ENCODE peak calls at places on chromosomes 7 and 10, in five cellular contexts. G, P, F, U and W are unnamed samples. For H3K4me1, the result is how much of the 10 kb centered on the place peaks cover.

GRCh38 chr10:27661511-27662286 is 83.9 kb downstream of the MKX start:
- DNase-seq in G (no peak), P (no peak), F (no peak), U (no peak), W (no peak)

GRCh38 chr10:70925377-70926214 is 37.2 kb upstream of the PCBD1 start:
- DNase-seq in G (peak), P (peak), F (no peak), U (peak), W (peak)

GRCh38 chr10:44651395-44651661 is 259.8 kb upstream of the TMEM72 start:
- DNase-seq in G (no peak), P (no peak), F (no peak), U (no peak), W (no peak)

GRCh38 chr7:127968547-127968946 is 62.7 kb downstream of the LRRC4 start:
- DNase-seq in G (no peak), P (no peak), F (no peak), U (peak), W (no peak)

GRCh38 chr10:70906031-70906804 is 17.9 kb upstream of the PCBD1 start:
- DNase-seq in G (no peak), P (no peak), F (no peak), U (no peak), W (no peak)

GRCh38 chr10:87870154-87870553 is 6.7 kb downstream of the PTEN start:
- DNase-seq in G (no peak), P (no peak), F (no peak), U (no peak), W (no peak)

GRCh38 chr7:50369408-50370026 is 65.0 kb downstream of the IKZF1 start:
- DNase-seq in G (peak), P (peak), F (peak), U (peak), W (peak)

GRCh38 chr7:4177001-4177400 is 505.1 kb upstream of the FOXK1 start:
- DNase-seq in G (no peak), P (no peak), F (no peak), U (no peak), W (no peak)

GRCh38 chr7:72444023-72444776 is 32.1 kb upstream of the CALN1 start:
- DNase-seq in G (no peak), P (no peak), F (no peak), U (no peak), W (no peak)

GRCh38 chr10:3887404-3887803 is 102.4 kb upstream of the KLF6 start:
- DNase-seq in G (no peak), P (no peak), F (no peak), U (no peak), W (no peak)

GRCh38 chr7:131897016-131897789 is 340.8 kb upstream of the PODXL start:
- DNase-seq in G (no peak), P (peak), F (peak), U (peak), W (no peak)

GRCh38 chr10:59741583-59741982 is 11.7 kb downstream of the MRLN start:
- DNase-seq in G (no peak), P (no peak), F (no peak), U (no peak), W (no peak)

GRCh38 chr10:21516270-21517131 is 9.0 kb downstream of the SKIDA1 start:
- DNase-seq in G (peak), P (peak), F (peak), U (peak), W (peak)

GRCh38 chr10:110495731-110496552 is 1.8 kb upstream of the DUSP5 start:
- DNase-seq in G (peak), P (peak), F (peak), U (peak), W (no peak)

GRCh38 chr7:1264345-1265280 is 31.9 kb downstream of the UNCX start:
- DNase-seq in G (no peak), P (no peak), F (no peak), U (no peak), W (no peak)

GRCh38 chr7:29915481-29916215 is 74.0 kb downstream of the SCRN1 start:
- DNase-seq in G (no peak), P (no peak), F (no peak), U (no peak), W (no peak)

GRCh38 chr7:124032369-124033092 is at the start of gene TMEM229A:
- DNase-seq in G (no peak), P (peak), F (peak), U (peak), W (no peak)

GRCh38 chr10:132684164-132684891 is 101.6 kb downstream of the NKX6-2 start:
- DNase-seq in G (peak), P (peak), F (no peak), U (peak), W (no peak)

GRCh38 chr7:123747620-123748141 is 1.1 kb downstream of the WASL start:
- DNase-seq in G (peak), P (peak), F (peak), U (peak), W (peak)

GRCh38 chr10:133274751-133275682 is 1.7 kb downstream of the ADAM8 start:
- DNase-seq in G (peak), P (no peak), F (no peak), U (no peak), W (peak)

GRCh38 chr7:2106506-2106905 is 126.2 kb downstream of the MAD1L1 start:
- DNase-seq in G (no peak), P (no peak), F (no peak), U (no peak), W (no peak)

GRCh38 chr7:50359995-50360925 is 55.7 kb downstream of the IKZF1 start:
- DNase-seq in G (peak), P (peak), F (no peak), U (no peak), W (peak)

GRCh38 chr10:50594012-50594411 is 29.7 kb downstream of the SGMS1 start:
- DNase-seq in G (no peak), P (peak), F (peak), U (peak), W (no peak)

DNA sequence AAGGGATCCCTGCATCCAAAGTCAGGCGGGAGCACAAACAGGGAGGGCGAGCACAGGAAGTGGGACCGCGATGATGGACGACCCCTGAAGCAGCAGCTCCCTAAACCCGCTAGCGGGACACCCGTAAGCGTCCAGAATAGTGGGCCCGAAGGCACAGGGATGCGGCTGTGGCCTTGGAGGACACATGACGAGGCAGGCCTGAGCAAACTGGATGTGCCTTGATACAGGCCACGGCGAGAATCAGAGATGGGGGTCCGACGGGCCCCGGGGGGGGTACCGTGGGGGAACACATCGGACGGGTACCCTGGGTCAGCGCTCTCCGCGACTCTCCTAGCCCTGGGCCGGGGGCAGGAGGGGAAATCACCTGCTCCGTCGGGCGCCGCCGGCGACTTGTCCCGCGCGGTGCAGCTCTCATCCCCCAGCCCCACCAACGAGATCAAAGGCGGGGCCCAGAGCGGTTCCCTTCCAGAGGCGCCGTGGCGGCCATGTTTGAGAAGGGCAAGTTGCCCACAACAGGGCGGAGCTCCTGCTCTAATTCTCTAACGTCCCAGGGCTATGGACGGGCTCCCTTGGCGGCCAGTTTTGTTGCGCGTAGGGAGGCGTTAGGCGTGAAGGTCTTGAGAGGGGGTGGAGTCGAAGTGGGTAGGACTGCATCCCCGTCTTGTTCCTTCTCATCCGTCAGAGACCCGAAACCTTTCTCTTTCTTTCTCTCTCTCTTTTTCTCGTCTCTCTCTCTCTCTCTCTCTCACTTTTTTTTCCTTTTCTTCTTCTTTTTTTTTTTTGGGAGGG is at the start of gene CUEDC2:
- DNase-seq in G (peak), P (peak), F (peak), U (peak), W (peak)
- H3K27ac ChIP-seq in G (peak), P (peak), F (peak), U (peak), W (peak)

GRCh38 chr7:17617380-17617779 is 318.9 kb downstream of the AHR start:
- DNase-seq in G (no peak), P (no peak), F (no peak), U (no peak), W (no peak)

GRCh38 chr7:17617857-17618651 is 319.6 kb downstream of the AHR start:
- DNase-seq in G (no peak), P (no peak), F (no peak), U (no peak), W (no peak)

GRCh38 chr7:17620588-17620987 is 319.7 kb downstream of the SNX13 start:
- DNase-seq in G (no peak), P (no peak), F (no peak), U (peak), W (no peak)

GRCh38 chr7:17619194-17619818 is 320.9 kb downstream of the AHR start:
- DNase-seq in G (no peak), P (no peak), F (no peak), U (no peak), W (no peak)

DNA sequence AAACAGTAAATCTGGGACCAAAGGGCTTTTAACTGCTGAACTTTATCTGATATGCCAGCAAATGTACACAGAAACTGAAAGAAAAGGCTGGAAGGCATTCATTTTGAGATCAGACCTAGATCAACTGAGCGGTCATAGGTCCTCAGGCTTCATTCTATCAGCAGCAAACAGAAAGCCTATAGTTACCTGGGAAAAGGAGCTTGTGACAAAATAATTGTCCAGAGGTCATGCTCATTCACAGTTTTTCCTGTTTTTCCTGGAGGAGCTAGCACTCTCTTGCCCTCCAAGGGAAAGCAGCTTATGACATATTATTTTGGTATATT is 320.2 kb downstream of the AHR start:
- DNase-seq in G (no peak), P (no peak), F (no peak), U (no peak), W (no peak)
- H3K4me3 ChIP-seq in G (no peak), P (no peak), F (no peak), U (no peak), W (no peak)

DNA sequence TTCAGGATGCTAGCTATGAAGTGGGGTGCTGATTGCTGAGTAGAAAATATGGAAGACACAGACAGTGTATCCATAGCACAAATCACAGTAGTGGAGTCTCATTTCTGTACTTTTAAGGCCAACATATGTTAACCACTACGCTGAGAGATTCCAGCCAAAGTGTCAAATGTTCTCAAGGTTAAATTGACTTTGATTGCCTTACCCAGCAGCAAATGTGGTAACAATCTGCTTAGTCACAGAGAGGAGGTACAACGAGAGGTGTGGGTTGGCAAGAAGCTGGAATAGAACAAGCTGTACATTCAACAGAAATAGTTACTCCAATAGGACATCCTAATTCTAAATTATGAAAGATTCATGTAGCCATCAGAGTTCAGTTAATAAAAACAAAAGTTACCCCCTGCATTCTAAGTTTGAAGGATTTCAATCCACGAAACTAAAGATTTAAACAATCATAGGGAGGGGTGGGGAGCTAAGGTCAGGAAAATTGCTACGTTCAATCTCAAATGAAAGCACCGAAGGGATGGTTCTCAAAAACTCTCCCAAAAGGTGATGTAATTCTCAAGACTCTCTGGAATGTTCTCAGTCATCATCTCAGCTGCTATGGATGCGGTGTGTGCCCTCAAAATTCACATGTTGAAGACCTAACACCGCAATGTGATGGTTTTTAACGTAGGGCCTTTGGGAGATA is 137.0 kb downstream of the ETV1 start:
- DNase-seq in G (no peak), P (peak), F (no peak), U (peak), W (no peak)
- H3K4me1 ChIP-seq in G (under half), P (under half), F (under half), U (under half), W (under half)

DNA sequence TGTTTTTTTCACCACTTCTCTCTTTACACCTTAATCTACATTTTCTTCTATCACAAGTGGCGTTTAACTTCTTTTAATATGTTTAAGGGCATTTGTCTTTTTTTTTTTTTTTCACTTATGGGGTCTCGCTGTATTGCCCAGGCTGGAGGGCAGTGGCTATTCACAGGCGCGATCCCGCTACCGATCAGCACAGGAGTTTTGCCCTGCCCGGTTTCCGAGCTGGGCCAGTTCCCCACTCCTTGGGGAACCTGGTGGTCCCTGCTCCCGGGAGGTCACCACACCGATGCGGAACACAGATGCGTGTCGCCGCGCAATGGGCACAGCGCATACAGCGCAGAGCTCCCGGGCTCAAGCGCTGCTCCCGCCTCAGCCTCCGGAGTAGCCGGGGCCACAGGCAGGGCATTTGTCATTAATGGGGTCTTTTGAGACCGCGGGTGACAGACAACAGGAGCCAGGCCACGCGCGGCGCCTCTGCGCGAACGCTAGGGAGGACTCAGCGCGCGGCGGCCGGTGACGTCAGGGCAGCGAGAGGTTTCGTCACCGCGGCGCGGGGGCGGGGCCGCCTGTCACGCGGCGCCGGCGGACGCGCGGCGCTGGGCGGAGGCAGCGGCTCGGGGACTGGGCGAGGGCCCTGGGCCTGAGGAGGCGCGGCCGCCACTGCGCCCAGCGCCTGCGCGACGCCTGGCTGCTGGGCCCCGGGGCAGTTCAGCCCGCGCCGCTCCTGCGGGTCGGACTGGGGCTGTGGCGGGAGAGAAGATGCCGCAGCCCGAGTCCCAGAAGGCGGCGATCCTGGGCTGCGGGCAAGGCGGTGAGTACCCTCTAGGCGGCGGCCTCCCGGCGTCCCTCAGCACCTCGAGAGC is at the start of gene GALNT11:
- DNase-seq in G (peak), P (peak), F (peak), U (peak), W (peak)
- H3K27ac ChIP-seq in G (peak), P (peak), F (peak), U (peak), W (peak)

GRCh38 chr7:26477381-26477780 is 185.7 kb downstream of the SNX10 start:
- DNase-seq in G (no peak), P (no peak), F (no peak), U (no peak), W (no peak)

GRCh38 chr7:26471676-26472075 is 180.0 kb downstream of the SNX10 start:
- DNase-seq in G (no peak), P (no peak), F (no peak), U (no peak), W (no peak)

GRCh38 chr7:26476271-26476670 is 184.6 kb downstream of the SNX10 start:
- DNase-seq in G (no peak), P (no peak), F (no peak), U (no peak), W (no peak)

GRCh38 chr7:26472971-26473370 is 181.3 kb downstream of the SNX10 start:
- DNase-seq in G (no peak), P (no peak), F (peak), U (no peak), W (no peak)

DNA sequence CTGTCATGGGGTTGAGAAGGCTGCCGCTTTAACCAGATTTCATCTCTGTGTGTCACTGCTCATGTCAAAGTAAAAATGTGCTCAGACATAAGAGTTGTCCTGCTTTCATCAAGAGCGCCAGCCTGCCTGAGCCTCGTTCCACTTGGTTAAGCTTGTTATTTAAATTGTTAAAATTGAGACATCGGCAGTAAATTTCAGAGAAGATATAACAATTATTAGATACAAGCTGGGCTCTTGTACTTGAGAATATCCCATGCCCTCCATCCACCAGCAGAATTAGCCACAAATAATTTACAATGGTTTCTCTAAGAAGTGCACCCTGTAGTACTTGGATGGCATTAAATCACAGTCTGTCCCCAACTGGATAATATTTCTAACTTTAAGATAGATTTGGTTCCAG is 182.9 kb downstream of the SNX10 start:
- DNase-seq in G (no peak), P (no peak), F (no peak), U (no peak), W (no peak)
- H3K4me3 ChIP-seq in G (no peak), P (no peak), F (no peak), U (no peak), W (no peak)

DNA sequence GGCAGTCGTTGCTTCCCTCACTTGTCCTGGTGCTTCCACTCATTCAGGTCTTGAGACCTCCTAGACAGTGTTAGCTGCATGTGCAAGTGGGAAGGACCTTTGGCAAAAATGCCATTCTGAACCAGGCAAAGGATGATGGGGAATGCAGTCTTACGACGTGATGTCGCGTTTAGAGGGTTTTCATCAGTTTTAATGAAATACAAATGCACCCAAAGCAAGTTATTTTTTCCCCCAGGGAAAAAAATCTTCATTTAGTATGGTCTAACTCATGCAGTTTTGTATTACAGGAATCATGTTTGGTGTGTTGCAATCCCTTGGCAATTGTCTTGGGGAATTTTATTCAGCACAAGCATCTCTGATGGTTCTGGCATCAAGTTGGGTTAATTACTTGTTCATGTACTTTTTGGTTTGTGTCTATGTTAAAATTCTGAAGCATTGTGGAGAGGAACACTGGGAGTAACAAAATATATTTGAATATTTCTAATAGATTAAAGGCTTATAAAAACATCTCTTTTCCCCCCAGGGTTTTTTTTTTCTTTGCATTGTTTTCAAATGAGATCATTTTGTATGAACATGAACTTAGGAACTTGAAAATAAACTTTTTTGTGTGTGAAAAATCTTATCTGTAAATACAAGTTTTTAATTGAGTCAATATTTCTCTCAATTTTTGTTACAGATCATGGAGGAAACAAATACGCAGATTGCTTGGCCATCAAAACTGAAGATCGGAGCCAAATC is 188.9 kb downstream of the BICC1 start:
- DNase-seq in G (no peak), P (no peak), F (peak), U (peak), W (no peak)
- H3K4me1 ChIP-seq in G (under half), P (under half), F (half or more), U (under half), W (under half)

DNA sequence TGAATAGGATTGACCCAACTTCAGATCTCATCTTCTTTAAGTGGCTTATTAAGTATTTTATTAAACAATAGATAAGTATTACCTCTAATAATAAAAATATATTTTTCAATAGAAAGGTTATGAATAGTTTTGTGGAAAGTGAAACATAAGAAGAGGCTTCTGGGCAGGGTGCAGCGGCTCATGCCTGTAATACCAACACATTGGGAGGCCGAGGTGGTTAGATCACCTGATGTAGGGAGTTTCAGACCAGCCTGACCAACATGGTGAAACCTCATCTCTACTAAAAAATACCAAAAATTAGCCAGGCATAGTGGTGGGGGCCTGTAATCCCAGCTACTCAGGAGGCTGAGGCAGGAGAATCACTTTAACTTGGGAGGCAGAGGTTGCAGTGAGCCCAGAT is 26.5 kb downstream of the GPR85 start:
- DNase-seq in G (no peak), P (no peak), F (no peak), U (no peak), W (no peak)
- H3K27ac ChIP-seq in G (no peak), P (no peak), F (no peak), U (no peak), W (no peak)